ENCODE peak calls at places on chromosomes 6 and 20, in seven cellular contexts. B, A, D, T, Y, P and R are unnamed samples.

GRCh38 chr6:38508894-38509293 is 130.8 kb downstream of the BTBD9 start:
- DNase-seq in B (no peak), A (no peak), D (no peak), T (peak; percentile 27), Y (no peak), P (no peak), R (no peak)

GRCh38 chr6:87837876-87838275 is 135.8 kb upstream of the AKIRIN2 start:
- DNase-seq in B (no peak), A (no peak), D (no peak), T (no peak), Y (no peak), P (no peak), R (no peak)

GRCh38 chr20:58184063-58184462 is 44.4 kb downstream of the ANKRD60 start:
- DNase-seq in B (no peak), A (no peak), D (no peak), T (no peak), Y (no peak), P (no peak), R (no peak)

GRCh38 chr6:127247114-127248096 is 19.3 kb upstream of the RNF146 start:
- DNase-seq in B (no peak), A (no peak), D (no peak), T (no peak), Y (no peak), P (no peak), R (no peak)

GRCh38 chr20:5127204-5127858 is 523 bp downstream of the CDS2 start:
- DNase-seq in B (peak; percentile 40), A (peak; percentile 75), D (peak; percentile 52), T (no peak), Y (peak; percentile 42), P (peak; percentile 41), R (peak; percentile 40)

GRCh38 chr6:14540859-14541540 is 423.4 kb downstream of the CD83 start:
- DNase-seq in B (no peak), A (no peak), D (no peak), T (no peak), Y (no peak), P (no peak), R (no peak)

GRCh38 chr6:132742495-132742894 is 15.2 kb downstream of the VNN2 start:
- DNase-seq in B (no peak), A (no peak), D (no peak), T (no peak), Y (no peak), P (no peak), R (no peak)

GRCh38 chr6:150969901-150970300 is 104.4 kb downstream of the MTHFD1L start:
- DNase-seq in B (no peak), A (no peak), D (no peak), T (no peak), Y (no peak), P (no peak), R (no peak)

GRCh38 chr6:23137596-23137995 is 568.2 kb downstream of the HDGFL1 start:
- DNase-seq in B (no peak), A (no peak), D (no peak), T (no peak), Y (no peak), P (no peak), R (no peak)

GRCh38 chr6:37977715-37978114 is 158.2 kb downstream of the ZFAND3 start:
- DNase-seq in B (no peak), A (no peak), D (no peak), T (no peak), Y (no peak), P (no peak), R (no peak)

GRCh38 chr20:8008733-8009132 is 10.8 kb downstream of the TMX4 start:
- DNase-seq in B (no peak), A (no peak), D (no peak), T (no peak), Y (no peak), P (no peak), R (no peak)

GRCh38 chr6:105346052-105346451 is 56.8 kb downstream of the PREP start:
- DNase-seq in B (no peak), A (no peak), D (no peak), T (no peak), Y (no peak), P (no peak), R (no peak)

GRCh38 chr20:14712302-14712739 is 374.9 kb upstream of the FLRT3 start:
- DNase-seq in B (no peak), A (no peak), D (no peak), T (no peak), Y (no peak), P (no peak), R (no peak)

GRCh38 chr6:52929321-52930164 is 20.0 kb upstream of the GSTA3 start:
- DNase-seq in B (no peak), A (no peak), D (no peak), T (peak; percentile 30), Y (no peak), P (no peak), R (no peak)

GRCh38 chr6:30508890-30509736 is 19.8 kb downstream of the HLA-E start:
- DNase-seq in B (no peak), A (peak; percentile 66), D (no peak), T (no peak), Y (no peak), P (no peak), R (no peak)

GRCh38 chr6:28606424-28607391 is 81.0 kb downstream of the GPX5 start:
- DNase-seq in B (peak; percentile 40), A (peak; percentile 59), D (no peak), T (peak; percentile 61), Y (peak; percentile 50), P (no peak), R (peak; percentile 24)

GRCh38 chr6:28943557-28944411 is 20.0 kb upstream of the TRIM27 start:
- DNase-seq in B (peak; percentile 73), A (peak; percentile 75), D (peak; percentile 26), T (peak; percentile 55), Y (peak; percentile 80), P (peak; percentile 30), R (peak; percentile 62)

GRCh38 chr6:4169028-4169789 is 33.8 kb upstream of the ECI2 start:
- DNase-seq in B (no peak), A (no peak), D (no peak), T (no peak), Y (no peak), P (no peak), R (no peak)